ENCODE peak calls at places on chromosomes 3 and 15, in four cellular contexts. V is activated T-cell treated with anti-CD3 and anti-CD28 coated beads for 1 hour; J is activated CD8-positive, alpha-beta memory T cell treated with anti-CD3 and anti-CD28 coated beads for 1 hour; D is heart right ventricle. S is an unnamed sample.

GRCh38 chr15:57375827-57376694 is at the start of gene CGNL1:
- DNase-seq in D (peak; percentile 24), V (no peak), J (no peak), S (no peak)

GRCh38 chr15:61091229-61091628 is 137.9 kb downstream of the RORA start:
- DNase-seq in V (no peak), J (no peak), D (no peak), S (no peak)

GRCh38 chr3:123008808-123009207 is 18.8 kb downstream of the SEMA5B start:
- DNase-seq in D (no peak), V (no peak), J (no peak), S (no peak)

GRCh38 chr3:194399874-194400411 is 877 bp upstream of the GP5 start:
- DNase-seq in J (no peak), D (no peak), V (no peak), S (no peak)

GRCh38 chr3:191376742-191377141 is 46.4 kb upstream of the UTS2B start:
- DNase-seq in D (no peak), V (no peak), J (no peak), S (no peak)

GRCh38 chr15:28896944-28897343 is 11.2 kb downstream of the APBA2 start:
- DNase-seq in V (no peak), J (no peak), D (no peak), S (no peak)

GRCh38 chr15:73602992-73603391 is 30.2 kb downstream of the NPTN start:
- DNase-seq in J (no peak), V (no peak), D (no peak), S (no peak)

GRCh38 chr15:76185716-76186115 is 125.6 kb downstream of the ETFA start:
- DNase-seq in D (no peak), V (no peak), J (no peak), S (no peak)

GRCh38 chr3:177452487-177452886 is 255.2 kb upstream of the TBL1XR1 start:
- DNase-seq in J (no peak), D (no peak), V (no peak), S (no peak)

GRCh38 chr3:14296352-14296751 is 106.1 kb upstream of the SLC6A6 start:
- DNase-seq in J (no peak), V (no peak), D (no peak), S (no peak)

GRCh38 chr3:184378650-184379374 is 805 bp upstream of the THPO start:
- DNase-seq in J (no peak), V (no peak), D (no peak), S (no peak)

GRCh38 chr3:127307431-127307830 is 19.6 kb upstream of the PRR20G start:
- DNase-seq in V (no peak), D (no peak), J (no peak), S (no peak)

GRCh38 chr15:63718590-63719035 is 115.1 kb downstream of the HERC1 start:
- DNase-seq in D (no peak), V (no peak), J (no peak), S (no peak)

GRCh38 chr3:61172684-61173083 is 78.6 kb downstream of the FHIT start:
- DNase-seq in D (no peak), J (no peak), V (no peak), S (no peak)

GRCh38 chr15:69468241-69469121 is 15.9 kb downstream of the RPLP1 start:
- DNase-seq in D (no peak), J (peak; percentile 78), V (peak; percentile 67), S (peak; percentile 73)

GRCh38 chr3:61381745-61382392 is 130.6 kb upstream of the FHIT start:
- DNase-seq in J (no peak), D (no peak), V (no peak), S (no peak)

GRCh38 chr15:100254694-100255093 is 87.1 kb downstream of the ADAMTS17 start:
- DNase-seq in J (no peak), V (no peak), D (no peak), S (no peak)

GRCh38 chr3:31213869-31214486 is 318.7 kb upstream of the STT3B start:
- DNase-seq in V (no peak), J (no peak), D (no peak), S (peak; percentile 30)

GRCh38 chr3:129625071-129625874 is 18.8 kb upstream of the PLXND1 start:
- DNase-seq in V (no peak), J (no peak), D (peak; percentile 18), S (no peak)